ENCODE peak calls at places on chromosome 6, in eight cellular contexts. Q is keratinocyte, J is MM.1S, H is endothelial cell of umbilical vein, S is IMR-90, G is fibroblast of lung, T is PC-3, K is H9. Z is an unnamed sample.
A peak's percentile ranks its signal among the peaks of the same experiment; 100 is the strongest.

GRCh38 chr6:77089776-77090175 is 373.5 kb downstream of the HTR1B start:
- DNase-seq in T (no peak), G (no peak), Q (peak; percentile 2), K (no peak), J (no peak), S (peak; percentile 13), H (no peak), Z (no peak)

GRCh38 chr6:116556065-116556464 is 2.5 kb downstream of the CALHM4 start:
- DNase-seq in G (peak; percentile 40), J (no peak), T (peak; percentile 15), K (no peak), S (peak; percentile 83), H (no peak), Q (no peak), Z (peak; percentile 87)

GRCh38 chr6:124968401-124968800 is 6.2 kb downstream of the RNF217 start:
- DNase-seq in H (no peak), T (no peak), J (peak; percentile 21), Q (no peak), S (peak; percentile 26), G (no peak), K (no peak), Z (no peak)

GRCh38 chr6:166253277-166254229 is 54.6 kb downstream of the PRR18 start:
- DNase-seq in J (no peak), H (no peak), T (no peak), S (no peak), G (no peak), K (peak; percentile 46), Q (no peak), Z (no peak)

GRCh38 chr6:79240509-79240908 is 6.0 kb upstream of the HMGN3 start:
- DNase-seq in H (peak; percentile 18), T (no peak), G (no peak), Q (no peak), K (no peak), S (no peak), J (no peak), Z (no peak)

GRCh38 chr6:135268740-135269139 is 87.6 kb downstream of the MYB start:
- DNase-seq in Q (no peak), J (no peak), G (no peak), S (no peak), K (no peak), T (no peak), H (no peak), Z (no peak)

GRCh38 chr6:149965191-149966020 is 1.7 kb downstream of the ULBP1 start:
- DNase-seq in S (no peak), H (no peak), K (no peak), T (no peak), Q (no peak), J (no peak), G (peak; percentile 20), Z (no peak)

GRCh38 chr6:30124391-30124790 is 11.5 kb upstream of the TRIM31 start:
- DNase-seq in K (no peak), S (no peak), T (no peak), H (no peak), J (no peak), Q (no peak), G (no peak), Z (no peak)

GRCh38 chr6:109794201-109794926 is 103.3 kb downstream of the FIG4 start:
- DNase-seq in T (peak; percentile 77), S (peak; percentile 88), H (peak; percentile 74), J (no peak), K (no peak), G (peak; percentile 93), Q (no peak), Z (peak; percentile 75)

GRCh38 chr6:124924333-124924759 is 37.9 kb upstream of the RNF217 start:
- DNase-seq in Q (no peak), G (peak; percentile 18), H (no peak), S (peak; percentile 6), K (no peak), J (no peak), T (peak; percentile 67), Z (peak; percentile 31)

GRCh38 chr6:38391206-38391908 is 248.4 kb downstream of the BTBD9 start:
- DNase-seq in H (peak; percentile 58), J (no peak), Q (peak; percentile 13), K (no peak), G (no peak), T (peak; percentile 65), S (peak; percentile 55), Z (peak; percentile 60)

GRCh38 chr6:148457137-148457842 is 114.7 kb downstream of the SASH1 start:
- DNase-seq in J (no peak), G (no peak), Q (no peak), S (peak; percentile 67), H (peak; percentile 93), T (peak; percentile 43), K (no peak), Z (peak; percentile 67)

GRCh38 chr6:75208564-75209431 is 2.9 kb upstream of the COL12A1 start:
- DNase-seq in K (peak; percentile 90), G (peak; percentile 87), J (peak; percentile 81), Q (no peak), S (peak; percentile 77), H (peak; percentile 80), T (peak; percentile 85), Z (peak; percentile 46)

GRCh38 chr6:44800171-44800671 is 412.7 kb downstream of the CDC5L start:
- DNase-seq in S (peak; percentile 65), Q (no peak), K (no peak), J (no peak), T (peak; percentile 27), G (peak; percentile 55), H (no peak), Z (peak; percentile 76)

GRCh38 chr6:21359926-21360325 is 233.6 kb upstream of the SOX4 start:
- DNase-seq in G (no peak), K (no peak), H (no peak), J (no peak), T (no peak), S (no peak), Q (no peak), Z (no peak)

GRCh38 chr6:141415896-141416295 is 716.8 kb upstream of the GJE1 start:
- DNase-seq in T (peak; percentile 8), Q (no peak), S (peak; percentile 36), K (no peak), G (no peak), H (no peak), J (no peak), Z (no peak)
- H3K9ac ChIP-seq in T (no peak overlapping the region), Q (no peak overlapping the region), S (no peak overlapping the region), K (no peak overlapping the region), G (no peak overlapping the region), H (no peak overlapping the region), J (no peak overlapping the region), Z (no peak overlapping the region)

GRCh38 chr6:36807750-36808149 is 31.5 kb downstream of the CPNE5 start:
- DNase-seq in K (no peak), Q (no peak), J (no peak), G (no peak), T (no peak), S (no peak), H (no peak), Z (no peak)
- TF ChIP-seq CTCF in K (peak; percentile 19), Q (no peak), J (no peak), G (no peak), T (no peak), S (no peak), H (no peak), Z (no peak)

GRCh38 chr6:129691043-129691640 is 18.8 kb downstream of the ARHGAP18 start:
- DNase-seq in Q (no peak), S (no peak), T (no peak), J (no peak), K (no peak), H (no peak), G (no peak), Z (no peak)
- H3K4me1 ChIP-seq in Q (peaks cover 35% of the 10 kb centered on the region), S (peaks cover 16% of the 10 kb centered on the region), T (no peaks in the 10 kb centered on the region), J (peaks cover 59% of the 10 kb centered on the region), K (peaks cover 3% of the 10 kb centered on the region), H (peaks cover 35% of the 10 kb centered on the region), G (peaks cover 8% of the 10 kb centered on the region), Z (peaks cover 14% of the 10 kb centered on the region)

GRCh38 chr6:2381872-2382661 is 136.7 kb upstream of the GMDS start:
- DNase-seq in S (no peak), T (no peak), J (no peak), H (peak; percentile 3), G (no peak), K (no peak), Q (no peak), Z (no peak)

GRCh38 chr6:2385584-2385983 is 140.2 kb upstream of the GMDS start:
- DNase-seq in G (no peak), S (no peak), T (no peak), K (no peak), J (no peak), Q (no peak), H (no peak), Z (no peak)

GRCh38 chr6:2388554-2389324 is 143.3 kb upstream of the GMDS start:
- DNase-seq in T (no peak), Q (no peak), K (no peak), H (no peak), J (no peak), S (no peak), G (no peak), Z (no peak)

GRCh38 chr6:2384518-2384917 is 139.1 kb upstream of the GMDS start:
- DNase-seq in Q (no peak), T (peak; percentile 64), G (no peak), H (no peak), S (no peak), J (no peak), K (no peak), Z (no peak)

DNA sequence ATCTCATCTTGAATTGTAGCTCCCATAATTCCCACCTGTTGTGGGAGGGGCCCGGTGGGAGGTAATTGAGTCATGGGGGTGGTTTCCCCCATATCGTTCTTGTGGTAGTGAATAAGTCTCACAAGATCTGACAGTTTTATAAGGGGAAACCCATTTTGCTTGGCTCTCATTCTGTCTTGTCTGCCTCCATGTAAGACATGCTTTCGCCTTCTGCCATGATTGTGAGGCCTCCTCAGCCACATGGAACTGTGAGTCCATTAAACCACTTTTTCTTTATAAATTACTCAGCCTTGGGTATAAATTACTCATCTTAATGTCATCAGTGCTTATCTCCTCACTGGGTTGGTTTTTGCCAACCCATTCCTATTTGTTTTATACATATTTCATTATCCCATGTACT is 142.0 kb upstream of the GMDS start:
- DNase-seq in T (peak; percentile 34), H (no peak), G (no peak), K (no peak), Q (no peak), S (no peak), J (no peak), Z (no peak)
- H3K9ac ChIP-seq in T (no peak overlapping the region), H (no peak overlapping the region), G (no peak overlapping the region), K (no peak overlapping the region), Q (no peak overlapping the region), S (no peak overlapping the region), J (no peak overlapping the region), Z (no peak overlapping the region)